ENCODE peak calls at places on chromosome 3, in four cellular contexts. F is BE2C; U is body of pancreas; D is CD8-positive, alpha-beta T cell. G is an unnamed sample.
A peak's percentile ranks its signal among the peaks of the same experiment; 100 is the strongest.

GRCh38 chr3:130425484-130425883 is 80.0 kb downstream of the COL6A5 start:
- DNase-seq in D (no peak), F (no peak), U (no peak), G (no peak)

GRCh38 chr3:177329854-177330253 is 132.6 kb upstream of the TBL1XR1 start:
- DNase-seq in D (no peak), F (no peak), U (no peak), G (no peak)

GRCh38 chr3:67884345-67884744 is 229.9 kb upstream of the SUCLG2 start:
- DNase-seq in D (no peak), U (no peak), F (no peak), G (no peak)

GRCh38 chr3:138381950-138382715 is 33.8 kb downstream of the MRAS start:
- DNase-seq in F (no peak), U (no peak), D (no peak), G (no peak)

GRCh38 chr3:110583373-110583935 is 488.2 kb upstream of the NECTIN3 start:
- DNase-seq in F (no peak), D (no peak), U (no peak), G (no peak)

GRCh38 chr3:194223951-194224350 is 88.0 kb downstream of the HES1 start:
- DNase-seq in U (no peak), F (no peak), D (no peak), G (no peak)

GRCh38 chr3:71586810-71587242 is 3.3 kb upstream of the FOXP1 start:
- DNase-seq in F (no peak), D (no peak), U (no peak), G (no peak)

GRCh38 chr3:69161587-69162196 is 39.3 kb upstream of the LMOD3 start:
- DNase-seq in F (no peak), D (peak; percentile 30), U (peak; percentile 23), G (no peak)

GRCh38 chr3:15755780-15756179 is 42.0 kb downstream of the ANKRD28 start:
- DNase-seq in D (no peak), F (no peak), U (no peak), G (no peak)

GRCh38 chr3:158802399-158803023 is 657 bp downstream of the MFSD1 start:
- DNase-seq in D (no peak), F (no peak), U (no peak), G (no peak)

GRCh38 chr3:170037463-170038433 is at the start of gene GPR160:
- DNase-seq in U (peak; percentile 90), F (peak; percentile 78), D (peak; percentile 77), G (peak; percentile 94)

GRCh38 chr3:189324538-189325138 is 152.9 kb downstream of the TPRG1 start:
- DNase-seq in U (no peak), F (no peak), D (peak; percentile 82), G (no peak)

GRCh38 chr3:47542614-47543173 is 29.2 kb upstream of the ELP6 start:
- DNase-seq in D (no peak), U (peak; percentile 39), F (peak; percentile 29), G (no peak)

GRCh38 chr3:108004647-108005046 is 86.2 kb downstream of the CD47 start:
- DNase-seq in F (peak; percentile 11), D (no peak), U (no peak), G (no peak)

GRCh38 chr3:140014831-140015495 is 80.0 kb downstream of the CLSTN2 start:
- DNase-seq in D (no peak), U (no peak), F (no peak), G (no peak)

GRCh38 chr3:179029096-179029495 is 42.5 kb downstream of the ZMAT3 start:
- DNase-seq in D (no peak), U (no peak), F (no peak), G (no peak)

GRCh38 chr3:40019371-40019770 is 210.0 kb downstream of the MYRIP start:
- DNase-seq in D (no peak), F (no peak), U (no peak), G (no peak)

GRCh38 chr3:64223809-64224570 is 1.3 kb downstream of the PRICKLE2 start:
- DNase-seq in F (no peak), D (no peak), U (no peak), G (no peak)

GRCh38 chr3:193665370-193665989 is 72.5 kb downstream of the OPA1 start:
- DNase-seq in D (no peak), U (no peak), F (no peak), G (no peak)

GRCh38 chr3:141940204-141940776 is 63.8 kb downstream of the ATP1B3 start:
- DNase-seq in D (no peak), F (peak; percentile 92), U (no peak), G (peak; percentile 47)

GRCh38 chr3:52874869-52875588 is 22.3 kb downstream of the STIMATE start:
- DNase-seq in D (no peak), F (no peak), U (no peak), G (no peak)

GRCh38 chr3:194773666-194774455 is 88.2 kb downstream of the FAM43A start:
- DNase-seq in U (no peak), F (no peak), D (no peak), G (no peak)

GRCh38 chr3:39378092-39378491 is 5.1 kb upstream of the SLC25A38 start:
- DNase-seq in U (peak; percentile 72), D (peak; percentile 68), F (peak; percentile 24), G (peak; percentile 82)

GRCh38 chr3:142501004-142501926 is 53.4 kb upstream of the XRN1 start:
- DNase-seq in F (no peak), U (no peak), D (no peak), G (no peak)

GRCh38 chr3:8856721-8857120 is 87.3 kb upstream of the OXTR start:
- DNase-seq in D (no peak), F (no peak), U (no peak), G (no peak)

GRCh38 chr3:126668450-126669401 is 13.8 kb upstream of the TXNRD3 start:
- DNase-seq in U (no peak), F (no peak), D (no peak), G (no peak)

GRCh38 chr3:37129871-37130270 is 44.5 kb downstream of the LRRFIP2 start:
- DNase-seq in U (no peak), D (no peak), F (no peak), G (no peak)

GRCh38 chr3:71987828-71988227 is 202.9 kb upstream of the PROK2 start:
- DNase-seq in F (no peak), U (no peak), D (no peak), G (no peak)

DNA sequence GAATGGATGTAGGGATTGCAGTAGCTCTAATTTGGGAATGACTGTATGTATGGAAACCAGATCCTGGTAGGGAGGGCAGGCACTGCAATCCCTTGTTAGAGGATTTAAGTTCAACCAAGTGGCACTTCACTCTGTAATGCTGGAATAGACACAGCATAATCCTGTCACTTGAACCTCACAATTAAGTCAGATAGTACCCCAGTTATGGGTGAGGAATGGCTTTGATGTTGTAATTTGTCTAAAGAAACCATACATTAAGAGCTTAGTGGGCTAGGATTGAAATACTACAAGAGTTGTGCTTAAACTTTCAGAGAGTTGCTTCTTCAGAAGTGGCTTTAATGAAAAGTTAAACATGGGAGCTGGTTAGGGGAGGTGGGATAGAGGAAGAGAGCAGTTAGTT is 9.3 kb downstream of the RAB7A start:
- DNase-seq in D (no peak), U (no peak), F (no peak), G (no peak)
- H3K4me1 ChIP-seq in D (peaks cover 49% of the 10 kb centered on the region), U (peaks cover 24% of the 10 kb centered on the region), F (no peaks in the 10 kb centered on the region), G (no peaks in the 10 kb centered on the region)

GRCh38 chr3:165892565-165892964 is 55.3 kb upstream of the BCHE start:
- DNase-seq in D (no peak), F (no peak), U (no peak), G (no peak)

DNA sequence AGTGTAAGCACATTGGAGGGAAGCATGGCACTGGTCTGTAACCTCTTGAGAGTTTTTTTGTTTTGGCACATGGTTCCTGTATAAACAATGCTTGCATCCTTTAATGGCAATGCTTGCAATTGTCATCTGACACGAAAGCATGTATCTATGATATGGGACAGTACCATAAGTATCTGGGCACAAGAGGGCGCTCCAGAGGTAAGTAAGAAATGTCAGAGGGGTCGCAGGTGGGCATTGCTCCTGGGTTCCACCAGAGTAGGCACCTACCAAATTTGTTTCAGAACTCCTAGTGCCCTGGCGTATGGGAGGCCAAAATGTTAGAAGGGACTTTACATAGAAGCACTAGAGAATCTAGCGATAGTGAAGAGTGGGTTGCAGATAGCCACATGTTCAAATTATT is 58.7 kb upstream of the BCHE start:
- DNase-seq in F (peak; percentile 74), U (no peak), D (no peak), G (peak; percentile 74)
- H3K4me1 ChIP-seq in F (no peaks in the 10 kb centered on the region), U (no peaks in the 10 kb centered on the region), D (no peaks in the 10 kb centered on the region), G (peaks cover 2% of the 10 kb centered on the region)

GRCh38 chr3:45760878-45761711 is 35.2 kb downstream of the SLC6A20 start:
- DNase-seq in U (peak; percentile 56), F (peak; percentile 55), D (peak; percentile 42), G (peak; percentile 88)
- H3K4me1 ChIP-seq in U (peaks cover 14% of the 10 kb centered on the region), F (no peaks in the 10 kb centered on the region), D (no peaks in the 10 kb centered on the region), G (no peaks in the 10 kb centered on the region)

GRCh38 chr3:183911087-183911486 is 26.4 kb upstream of the PARL start:
- DNase-seq in U (no peak), F (no peak), D (no peak), G (no peak)
- H3K4me1 ChIP-seq in U (no peaks in the 10 kb centered on the region), F (no peaks in the 10 kb centered on the region), D (no peaks in the 10 kb centered on the region), G (peaks cover 3% of the 10 kb centered on the region)

G was measured in H9.